ENCODE peak calls at places on chromosomes 5 and 9, in four cellular contexts. X is AG09309, Z is SW 1271, T is RWPE1. C is an unnamed sample.

GRCh38 chr9:103514767-103515166 is 519.6 kb downstream of the CYLC2 start:
- DNase-seq in X (no peak), Z (no peak), T (no peak), C (no peak)

GRCh38 chr5:95619518-95620029 is 313 bp upstream of the GPR150 start:
- DNase-seq in X (no peak), Z (no peak), T (no peak), C (no peak)

GRCh38 chr5:59066367-59067163 is 483.7 kb downstream of the RAB3C start:
- DNase-seq in X (peak; percentile 28), Z (no peak), T (no peak), C (peak; percentile 61)

GRCh38 chr9:127580879-127581278 is 31.2 kb upstream of the STXBP1 start:
- DNase-seq in X (no peak), Z (no peak), T (no peak), C (no peak)

GRCh38 chr9:128895556-128895955 is 13.6 kb downstream of the LRRC8A start:
- DNase-seq in X (no peak), Z (no peak), T (no peak), C (no peak)

GRCh38 chr5:90169078-90169477 is 240.5 kb downstream of the CETN3 start:
- DNase-seq in X (no peak), Z (no peak), T (no peak), C (no peak)

GRCh38 chr9:129472651-129473102 is 148.2 kb downstream of the C9orf50 start:
- DNase-seq in X (no peak), Z (no peak), T (no peak), C (no peak)

GRCh38 chr5:43369651-43370050 is 42.5 kb downstream of the CCL28 start:
- DNase-seq in X (no peak), Z (no peak), T (no peak), C (no peak)

GRCh38 chr9:18473551-18474279 is at the start of gene ADAMTSL1:
- DNase-seq in X (no peak), Z (no peak), T (no peak), C (peak; percentile 71)

GRCh38 chr5:83035373-83036170 is 41.6 kb downstream of the TMEM167A start:
- DNase-seq in X (no peak), Z (no peak), T (no peak), C (no peak)

GRCh38 chr5:65769539-65769938 is 47.5 kb downstream of the NLN start:
- DNase-seq in X (peak; percentile 87), Z (peak; percentile 21), T (peak; percentile 75), C (no peak)

GRCh38 chr5:149414405-149415244 is 35.5 kb upstream of the IL17B start:
- DNase-seq in X (no peak), Z (no peak), T (no peak), C (peak; percentile 88)

GRCh38 chr5:163105456-163105855 is 331.9 kb upstream of the CCNG1 start:
- DNase-seq in X (no peak), Z (no peak), T (peak; percentile 30), C (no peak)

GRCh38 chr5:87263498-87263897 is 4.2 kb upstream of the RASA1 start:
- DNase-seq in X (no peak), Z (no peak), T (no peak), C (no peak)

GRCh38 chr5:172322028-172322965 is 38.7 kb upstream of the UBTD2 start:
- DNase-seq in X (no peak), Z (no peak), T (peak; percentile 37), C (no peak)

GRCh38 chr5:94442971-94443370 is 175.4 kb downstream of the KIAA0825 start:
- DNase-seq in X (no peak), Z (no peak), T (no peak), C (no peak)

GRCh38 chr5:144150996-144151395 is 19.5 kb downstream of the YIPF5 start:
- DNase-seq in X (no peak), Z (peak; percentile 10), T (no peak), C (no peak)

GRCh38 chr5:179572386-179572785 is 22.0 kb downstream of the RUFY1 start:
- DNase-seq in X (no peak), Z (no peak), T (no peak), C (no peak)

GRCh38 chr5:137743031-137743640 is 7.2 kb upstream of the KLHL3 start:
- DNase-seq in X (no peak), Z (peak; percentile 53), T (peak; percentile 62), C (peak; percentile 90)

GRCh38 chr9:20243866-20244647 is 378.2 kb downstream of the MLLT3 start:
- DNase-seq in X (no peak), Z (no peak), T (no peak), C (no peak)

GRCh38 chr5:38651806-38652205 is 95.4 kb upstream of the LIFR start:
- DNase-seq in X (no peak), Z (no peak), T (no peak), C (peak; percentile 50)

GRCh38 chr9:136543830-136544548 is 1.9 kb downstream of the NOTCH1 start:
- DNase-seq in X (no peak), Z (no peak), T (no peak), C (no peak)